ENCODE peak calls at places on chromosomes 16 and 17, in six cellular contexts. One of them, this sample, is unnamed.

GRCh38 chr17:40094874-40095273 is 5.5 kb downstream of the NR1D1 start:
- DNase-seq in H1: no peak
- DNase-seq in ovary: no peak
- DNase-seq in transverse colon: no peak
- DNase-seq in Peyer's patch: no peak
- DNase-seq in upper lobe of left lung: no peak
- DNase-seq in this sample: no peak

GRCh38 chr17:81009124-81009523 is 17.5 kb downstream of the CHMP6 start:
- DNase-seq in H1: no peak
- DNase-seq in ovary: no peak
- DNase-seq in transverse colon: no peak
- DNase-seq in Peyer's patch: no peak
- DNase-seq in upper lobe of left lung: no peak
- DNase-seq in this sample: no peak

GRCh38 chr16:64452446-64452845 is 669.4 kb downstream of the CDH11 start:
- DNase-seq in H1: no peak
- DNase-seq in ovary: no peak
- DNase-seq in transverse colon: no peak
- DNase-seq in Peyer's patch: no peak
- DNase-seq in upper lobe of left lung: no peak
- DNase-seq in this sample: no peak

GRCh38 chr17:43695968-43696865 is 34.5 kb upstream of the MEOX1 start:
- DNase-seq in H1: no peak
- DNase-seq in ovary: no peak
- DNase-seq in transverse colon: no peak
- DNase-seq in Peyer's patch: no peak
- DNase-seq in upper lobe of left lung: no peak
- DNase-seq in this sample: peak; percentile 48

GRCh38 chr16:31080756-31081419 is 6.7 kb downstream of the ZNF646 start:
- DNase-seq in H1: no peak
- DNase-seq in ovary: no peak
- DNase-seq in transverse colon: no peak
- DNase-seq in Peyer's patch: no peak
- DNase-seq in upper lobe of left lung: no peak
- DNase-seq in this sample: no peak

GRCh38 chr17:59814685-59815084 is 78.1 kb downstream of the TUBD1 start:
- DNase-seq in H1: no peak
- DNase-seq in ovary: no peak
- DNase-seq in transverse colon: no peak
- DNase-seq in Peyer's patch: no peak
- DNase-seq in upper lobe of left lung: no peak
- DNase-seq in this sample: no peak

GRCh38 chr17:27471321-27472269 is 15.3 kb downstream of the KSR1 start:
- DNase-seq in H1: no peak
- DNase-seq in ovary: no peak
- DNase-seq in transverse colon: peak; percentile 30
- DNase-seq in Peyer's patch: peak; percentile 56
- DNase-seq in upper lobe of left lung: no peak
- DNase-seq in this sample: no peak

GRCh38 chr16:12925026-12925425 is 23.6 kb downstream of the SHISA9 start:
- DNase-seq in H1: no peak
- DNase-seq in ovary: no peak
- DNase-seq in transverse colon: no peak
- DNase-seq in Peyer's patch: no peak
- DNase-seq in upper lobe of left lung: no peak
- DNase-seq in this sample: no peak

GRCh38 chr17:36808181-36808661 is 129.1 kb upstream of the LHX1 start:
- DNase-seq in H1: no peak
- DNase-seq in ovary: no peak
- DNase-seq in transverse colon: no peak
- DNase-seq in Peyer's patch: no peak
- DNase-seq in upper lobe of left lung: no peak
- DNase-seq in this sample: no peak

GRCh38 chr16:20072524-20073202 is 1.0 kb downstream of the GPR139 start:
- DNase-seq in H1: no peak
- DNase-seq in ovary: no peak
- DNase-seq in transverse colon: no peak
- DNase-seq in Peyer's patch: no peak
- DNase-seq in upper lobe of left lung: no peak
- DNase-seq in this sample: no peak

GRCh38 chr17:18224428-18225120 is 861 bp upstream of the LLGL1 start:
- DNase-seq in H1: peak; percentile 88
- DNase-seq in ovary: peak; percentile 42
- DNase-seq in transverse colon: no peak
- DNase-seq in Peyer's patch: no peak
- DNase-seq in upper lobe of left lung: no peak
- DNase-seq in this sample: no peak

GRCh38 chr16:29845656-29846055 is 17.4 kb downstream of the CDIPT start:
- DNase-seq in H1: no peak
- DNase-seq in ovary: no peak
- DNase-seq in transverse colon: no peak
- DNase-seq in Peyer's patch: no peak
- DNase-seq in upper lobe of left lung: peak; percentile 68
- DNase-seq in this sample: no peak

GRCh38 chr17:71636644-71637043 is 484.2 kb upstream of the SOX9 start:
- DNase-seq in H1: no peak
- DNase-seq in ovary: no peak
- DNase-seq in transverse colon: no peak
- DNase-seq in Peyer's patch: no peak
- DNase-seq in upper lobe of left lung: no peak
- DNase-seq in this sample: no peak

GRCh38 chr17:63042443-63042842 is 76.4 kb downstream of the TANC2 start:
- DNase-seq in H1: no peak
- DNase-seq in ovary: no peak
- DNase-seq in transverse colon: no peak
- DNase-seq in Peyer's patch: no peak
- DNase-seq in upper lobe of left lung: no peak
- DNase-seq in this sample: no peak

GRCh38 chr16:53090591-53091507 is 36.1 kb downstream of the CHD9 start:
- DNase-seq in H1: no peak
- DNase-seq in ovary: peak; percentile 97
- DNase-seq in transverse colon: peak; percentile 88
- DNase-seq in Peyer's patch: peak; percentile 76
- DNase-seq in upper lobe of left lung: peak; percentile 88
- DNase-seq in this sample: peak; percentile 94

GRCh38 chr16:30741461-30741914 is 6.7 kb upstream of the PHKG2 start:
- DNase-seq in H1: no peak
- DNase-seq in ovary: no peak
- DNase-seq in transverse colon: peak; percentile 72
- DNase-seq in Peyer's patch: no peak
- DNase-seq in upper lobe of left lung: peak; percentile 94
- DNase-seq in this sample: no peak

GRCh38 chr16:75122609-75123008 is 6.0 kb upstream of the LDHD start:
- DNase-seq in H1: no peak
- DNase-seq in ovary: no peak
- DNase-seq in transverse colon: no peak
- DNase-seq in Peyer's patch: no peak
- DNase-seq in upper lobe of left lung: no peak
- DNase-seq in this sample: no peak

GRCh38 chr17:2239882-2240430 is 63.6 kb downstream of the SMG6 start:
- DNase-seq in H1: no peak
- DNase-seq in ovary: peak; percentile 68
- DNase-seq in transverse colon: peak; percentile 60
- DNase-seq in Peyer's patch: peak; percentile 52
- DNase-seq in upper lobe of left lung: no peak
- DNase-seq in this sample: peak; percentile 75

GRCh38 chr16:55297062-55297909 is 26.7 kb upstream of the IRX6 start:
- DNase-seq in H1: no peak
- DNase-seq in ovary: no peak
- DNase-seq in transverse colon: no peak
- DNase-seq in Peyer's patch: no peak
- DNase-seq in upper lobe of left lung: no peak
- DNase-seq in this sample: no peak

GRCh38 chr17:29734640-29735039 is 111.9 kb upstream of the CORO6 start:
- DNase-seq in H1: no peak
- DNase-seq in ovary: no peak
- DNase-seq in transverse colon: no peak
- DNase-seq in Peyer's patch: no peak
- DNase-seq in upper lobe of left lung: no peak
- DNase-seq in this sample: no peak

GRCh38 chr16:87895641-87896141 is 26.4 kb upstream of the SLC7A5 start:
- DNase-seq in H1: no peak
- DNase-seq in ovary: no peak
- DNase-seq in transverse colon: peak; percentile 34
- DNase-seq in Peyer's patch: peak; percentile 46
- DNase-seq in upper lobe of left lung: peak; percentile 61
- DNase-seq in this sample: no peak

DNA sequence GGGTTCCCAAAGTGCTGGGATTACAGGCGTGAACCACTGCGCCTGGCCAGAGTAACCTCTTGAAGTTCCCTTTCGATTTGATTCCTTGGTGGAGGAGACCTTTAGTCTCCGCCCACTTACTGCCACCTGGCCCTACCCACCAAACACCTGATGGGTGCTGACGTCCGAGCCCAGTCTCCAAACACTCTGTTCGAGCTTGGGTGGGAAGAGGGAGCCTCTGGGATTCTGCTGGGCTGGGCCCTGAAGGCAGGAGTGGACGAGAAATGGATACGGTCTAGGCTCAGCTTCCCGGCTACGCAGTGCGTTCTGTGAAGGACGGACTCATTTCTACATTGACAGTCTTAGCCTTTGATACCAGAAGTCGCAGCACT is 870 bp upstream of the ITGA3 start:
- DNase-seq in H1: no peak
- DNase-seq in ovary: no peak
- DNase-seq in transverse colon: peak; percentile 87
- DNase-seq in Peyer's patch: peak; percentile 45
- DNase-seq in upper lobe of left lung: peak; percentile 88
- DNase-seq in this sample: no peak
- H3K4me1 ChIP-seq in H1: peaks cover 12% of the 10 kb centered on the region
- H3K4me1 ChIP-seq in ovary: peaks cover 28% of the 10 kb centered on the region
- H3K4me1 ChIP-seq in transverse colon: peaks cover 60% of the 10 kb centered on the region
- H3K4me1 ChIP-seq in Peyer's patch: no peaks in the 10 kb centered on the region
- H3K4me1 ChIP-seq in upper lobe of left lung: peaks cover 69% of the 10 kb centered on the region
- H3K4me1 ChIP-seq in this sample: peaks cover 23% of the 10 kb centered on the region

GRCh38 chr17:350706-351435 is 1.7 kb downstream of the RPH3AL start:
- DNase-seq in H1: no peak
- DNase-seq in ovary: peak; percentile 82
- DNase-seq in transverse colon: peak; percentile 90
- DNase-seq in Peyer's patch: no peak
- DNase-seq in upper lobe of left lung: peak; percentile 93
- DNase-seq in this sample: peak; percentile 87

GRCh38 chr17:353213-353837 is 718 bp upstream of the RPH3AL start:
- DNase-seq in H1: no peak
- DNase-seq in ovary: no peak
- DNase-seq in transverse colon: no peak
- DNase-seq in Peyer's patch: no peak
- DNase-seq in upper lobe of left lung: no peak
- DNase-seq in this sample: no peak

GRCh38 chr17:351436-351713 is 1.2 kb downstream of the RPH3AL start:
- DNase-seq in H1: no peak
- DNase-seq in ovary: no peak
- DNase-seq in transverse colon: no peak
- DNase-seq in Peyer's patch: no peak
- DNase-seq in upper lobe of left lung: no peak
- DNase-seq in this sample: no peak

GRCh38 chr17:352421-353212 is at the start of gene RPH3AL:
- DNase-seq in H1: no peak
- DNase-seq in ovary: peak; percentile 46
- DNase-seq in transverse colon: peak; percentile 80
- DNase-seq in Peyer's patch: no peak
- DNase-seq in upper lobe of left lung: peak; percentile 89
- DNase-seq in this sample: peak; percentile 68

DNA sequence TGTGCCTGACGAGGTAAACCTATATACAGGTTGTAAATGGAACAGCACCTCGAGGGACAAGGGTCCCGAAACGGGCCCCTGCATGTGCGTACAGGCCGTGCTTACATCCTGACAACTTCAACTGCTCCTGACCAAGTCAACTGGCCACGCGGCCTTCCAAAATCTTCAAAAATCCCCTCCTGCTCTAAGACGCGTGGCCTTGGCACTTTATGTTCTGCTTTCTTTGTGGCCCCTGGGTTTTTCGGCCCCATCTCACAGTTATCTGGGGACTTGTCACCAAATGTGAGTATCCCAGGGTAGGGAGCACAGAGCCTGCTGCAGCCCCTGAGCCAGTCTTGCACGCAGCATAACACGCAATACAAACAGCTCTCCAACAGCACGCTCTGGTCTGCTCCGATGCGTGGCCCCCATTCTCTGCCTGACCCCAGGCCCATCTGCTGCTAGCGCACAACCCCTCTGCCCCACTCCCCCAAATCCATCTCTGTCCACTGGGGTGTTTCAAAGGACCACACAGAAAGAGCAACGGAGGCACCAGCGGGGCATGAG is 659 bp downstream of the RPH3AL start:
- DNase-seq in H1: no peak
- DNase-seq in ovary: no peak
- DNase-seq in transverse colon: no peak
- DNase-seq in Peyer's patch: no peak
- DNase-seq in upper lobe of left lung: no peak
- DNase-seq in this sample: no peak
- H3K27ac ChIP-seq in H1: no peak overlapping the region
- H3K27ac ChIP-seq in ovary: no peak overlapping the region
- H3K27ac ChIP-seq in transverse colon: peak overlapping the region; percentile 91
- H3K27ac ChIP-seq in Peyer's patch: peak overlapping the region; percentile 97
- H3K27ac ChIP-seq in upper lobe of left lung: peak overlapping the region; percentile 92
- H3K27ac ChIP-seq in this sample: peak overlapping the region; percentile 94

GRCh38 chr17:4420692-4421131 is 13.0 kb upstream of the SPNS3 start:
- DNase-seq in H1: no peak
- DNase-seq in ovary: peak; percentile 25
- DNase-seq in transverse colon: peak; percentile 66
- DNase-seq in Peyer's patch: peak; percentile 45
- DNase-seq in upper lobe of left lung: peak; percentile 70
- DNase-seq in this sample: peak; percentile 54

GRCh38 chr17:4411201-4411600 is 22.5 kb upstream of the SPNS3 start:
- DNase-seq in H1: no peak
- DNase-seq in ovary: no peak
- DNase-seq in transverse colon: no peak
- DNase-seq in Peyer's patch: no peak
- DNase-seq in upper lobe of left lung: no peak
- DNase-seq in this sample: no peak

GRCh38 chr17:4412933-4413831 is 20.6 kb upstream of the SPNS3 start:
- DNase-seq in H1: peak; percentile 91
- DNase-seq in ovary: peak; percentile 92
- DNase-seq in transverse colon: peak; percentile 94
- DNase-seq in Peyer's patch: peak; percentile 92
- DNase-seq in upper lobe of left lung: peak; percentile 91
- DNase-seq in this sample: peak; percentile 90

GRCh38 chr17:4417129-4417667 is 16.5 kb upstream of the SPNS3 start:
- DNase-seq in H1: no peak
- DNase-seq in ovary: no peak
- DNase-seq in transverse colon: no peak
- DNase-seq in Peyer's patch: no peak
- DNase-seq in upper lobe of left lung: no peak
- DNase-seq in this sample: no peak
- TF ChIP-seq POLR2A in H1: no peak
- TF ChIP-seq POLR2A in ovary: no peak
- TF ChIP-seq POLR2A in transverse colon: no peak
- TF ChIP-seq POLR2A in Peyer's patch: no peak
- TF ChIP-seq POLR2A in upper lobe of left lung: no peak
- TF ChIP-seq POLR2A in this sample: no peak

DNA sequence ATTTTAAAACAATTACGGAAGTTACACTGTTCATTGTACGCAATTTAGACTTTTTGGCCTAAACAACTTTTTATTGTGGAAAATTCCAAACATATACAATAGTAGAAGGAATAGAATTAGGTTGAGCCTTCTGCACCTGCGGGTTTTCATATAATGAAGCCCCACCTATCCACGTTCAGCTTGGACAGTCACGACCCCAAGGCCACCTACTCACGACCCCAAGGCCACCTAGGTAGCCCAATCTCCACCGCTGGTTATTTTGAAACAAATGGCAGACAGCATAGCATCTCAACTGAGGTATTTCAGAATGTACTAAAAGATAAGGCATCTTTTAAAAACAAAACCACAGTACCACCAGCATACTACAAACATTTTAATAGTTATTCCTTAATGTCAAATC is 631 bp downstream of the NLRC5 start:
- DNase-seq in H1: no peak
- DNase-seq in ovary: no peak
- DNase-seq in transverse colon: peak; percentile 4
- DNase-seq in Peyer's patch: no peak
- DNase-seq in upper lobe of left lung: no peak
- DNase-seq in this sample: no peak
- H3K4me1 ChIP-seq in H1: peaks cover 2% of the 10 kb centered on the region
- H3K4me1 ChIP-seq in ovary: peaks cover 17% of the 10 kb centered on the region
- H3K4me1 ChIP-seq in transverse colon: peaks cover 73% of the 10 kb centered on the region
- H3K4me1 ChIP-seq in Peyer's patch: peaks cover 9% of the 10 kb centered on the region
- H3K4me1 ChIP-seq in upper lobe of left lung: peaks cover 56% of the 10 kb centered on the region
- H3K4me1 ChIP-seq in this sample: peaks cover 45% of the 10 kb centered on the region

This sample was measured in heart left ventricle.